ENCODE peak calls at places on chromosomes 3 and 15, in ten cellular contexts. L is HCT116, W is K562, T is uterus, P is endothelial cell of umbilical vein, O is body of pancreas, J is prostate gland, H is lower leg skin, A is A549, U is NB4. Z is an unnamed sample.

GRCh38 chr15:29140475-29141172 is 129.0 kb downstream of the NSMCE3 start:
- DNase-seq in H (no peak), U (no peak), T (no peak), J (no peak), O (no peak), L (no peak), A (no peak), W (no peak), P (no peak), Z (no peak)

GRCh38 chr3:37862712-37863551 is 1.3 kb downstream of the CTDSPL start:
- DNase-seq in P (peak), L (no peak), T (peak), W (no peak), O (no peak), A (no peak), H (no peak), J (no peak), U (peak), Z (no peak)

GRCh38 chr15:71201471-71201870 is 86.2 kb downstream of the THSD4 start:
- DNase-seq in J (no peak), W (no peak), P (no peak), H (no peak), L (no peak), T (no peak), O (no peak), U (no peak), A (no peak), Z (no peak)

GRCh38 chr3:157261000-157261399 is 101.1 kb upstream of the CCNL1 start:
- DNase-seq in H (no peak), O (no peak), J (no peak), L (no peak), A (no peak), W (no peak), U (peak), P (no peak), T (no peak), Z (no peak)

GRCh38 chr3:149042766-149043386 is 43.5 kb downstream of the HLTF start:
- DNase-seq in P (peak), U (no peak), A (no peak), J (no peak), H (no peak), O (no peak), T (no peak), W (no peak), L (no peak), Z (no peak)

GRCh38 chr3:50157821-50158556 is 2.9 kb downstream of the SEMA3F start:
- DNase-seq in O (no peak), A (no peak), W (peak), P (peak), T (no peak), L (no peak), H (peak), U (no peak), J (peak), Z (no peak)

GRCh38 chr15:53658827-53659226 is 100.6 kb downstream of the WDR72 start:
- DNase-seq in A (no peak), U (no peak), L (no peak), J (no peak), W (no peak), H (no peak), P (no peak), O (no peak), T (no peak), Z (no peak)

GRCh38 chr15:67850995-67851535 is 11.2 kb upstream of the RNU6-1 start:
- DNase-seq in A (no peak), J (no peak), U (peak), W (no peak), P (no peak), H (no peak), O (no peak), T (no peak), L (peak), Z (no peak)

GRCh38 chr15:69059170-69059943 is 44.9 kb downstream of the NOX5 start:
- DNase-seq in P (peak), U (peak), T (peak), L (peak), W (peak), A (peak), O (peak), J (peak), H (peak), Z (peak)

GRCh38 chr3:192772495-192772894 is 45.2 kb upstream of the FGF12 start:
- DNase-seq in U (peak), T (no peak), J (peak), W (no peak), L (peak), H (no peak), A (no peak), P (peak), O (no peak), Z (no peak)

GRCh38 chr15:65286069-65286703 is 497 bp downstream of the PARP16 start:
- DNase-seq in A (no peak), W (no peak), L (no peak), J (peak), T (no peak), P (peak), O (peak), U (peak), H (no peak), Z (peak)

GRCh38 chr15:39255760-39256159 is 325.1 kb upstream of the THBS1 start:
- DNase-seq in P (no peak), A (no peak), W (no peak), U (no peak), O (peak), T (no peak), J (no peak), L (no peak), H (no peak), Z (no peak)

GRCh38 chr3:131712662-131713061 is 209.9 kb upstream of the MRPL3 start:
- DNase-seq in H (no peak), P (no peak), U (no peak), L (no peak), T (no peak), O (no peak), A (no peak), J (no peak), W (no peak), Z (no peak)

GRCh38 chr3:114551770-114552526 is 258.1 kb downstream of the TIGIT start:
- DNase-seq in P (peak), L (peak), O (no peak), W (no peak), U (no peak), T (no peak), A (peak), J (no peak), H (no peak), Z (peak)

GRCh38 chr3:97009427-97010019 is 195.1 kb downstream of the EPHA6 start:
- DNase-seq in L (no peak), J (no peak), H (no peak), U (no peak), W (no peak), A (no peak), T (no peak), P (no peak), O (no peak), Z (no peak)

GRCh38 chr3:10469406-10470119 is 35.8 kb downstream of the ATP2B2 start:
- DNase-seq in O (no peak), H (no peak), J (no peak), P (no peak), A (no peak), U (no peak), L (no peak), W (no peak), T (no peak), Z (no peak)

GRCh38 chr15:60973637-60974415 is 255.3 kb downstream of the RORA start:
- DNase-seq in J (no peak), O (no peak), P (peak), L (no peak), A (no peak), H (no peak), W (no peak), T (no peak), U (no peak), Z (no peak)

GRCh38 chr15:95169701-95170459 is 938.5 kb downstream of the MCTP2 start:
- DNase-seq in H (peak), O (no peak), P (no peak), U (no peak), J (peak), A (no peak), T (peak), L (no peak), W (no peak), Z (no peak)

GRCh38 chr15:101652783-101653430 is 726 bp upstream of the TM2D3 start:
- DNase-seq in T (peak), P (no peak), H (no peak), L (no peak), J (peak), W (peak), A (no peak), O (peak), U (no peak), Z (no peak)

GRCh38 chr3:15313461-15313860 is 18.9 kb downstream of the SH3BP5 start:
- DNase-seq in U (no peak), H (no peak), W (no peak), O (no peak), L (no peak), P (no peak), T (no peak), A (no peak), J (no peak), Z (no peak)

GRCh38 chr3:133742351-133743091 is 3.7 kb upstream of the TF start:
- DNase-seq in T (no peak), U (no peak), P (no peak), J (peak), W (no peak), H (no peak), L (peak), O (no peak), A (peak), Z (no peak)

GRCh38 chr15:49953421-49953820 is 165.6 kb downstream of the ATP8B4 start:
- DNase-seq in W (no peak), J (no peak), P (no peak), T (no peak), U (no peak), A (no peak), L (no peak), H (no peak), O (no peak), Z (no peak)

GRCh38 chr3:168080499-168081170 is 15.1 kb downstream of the GOLIM4 start:
- DNase-seq in J (no peak), H (no peak), A (no peak), L (no peak), P (no peak), W (no peak), O (no peak), T (no peak), U (no peak), Z (no peak)

GRCh38 chr3:193773266-193774183 is 180.5 kb downstream of the OPA1 start:
- DNase-seq in U (no peak), L (no peak), A (no peak), T (no peak), W (no peak), H (no peak), J (peak), O (no peak), P (no peak), Z (no peak)

GRCh38 chr3:48655586-48655985 is 7.1 kb downstream of the CELSR3 start:
- DNase-seq in U (no peak), P (no peak), O (peak), L (no peak), H (no peak), W (no peak), A (no peak), T (no peak), J (no peak), Z (no peak)

GRCh38 chr3:178966299-178967183 is 105.1 kb downstream of the ZMAT3 start:
- DNase-seq in A (no peak), W (no peak), O (peak), J (no peak), T (no peak), H (no peak), U (peak), P (peak), L (peak), Z (peak)

GRCh38 chr3:127706785-127707351 is 34.1 kb downstream of the ABTB1 start:
- DNase-seq in W (peak), U (no peak), L (no peak), A (no peak), H (no peak), T (peak), O (no peak), J (no peak), P (no peak), Z (no peak)

GRCh38 chr15:51982770-51983103 is 11.2 kb upstream of the LEO1 start:
- DNase-seq in P (peak), L (no peak), J (no peak), O (no peak), T (no peak), A (no peak), U (no peak), W (no peak), H (no peak), Z (no peak)

GRCh38 chr15:25543156-25543555 is 104.3 kb upstream of the UBE3A start:
- DNase-seq in J (peak), O (peak), L (no peak), P (no peak), T (peak), H (peak), W (no peak), U (no peak), A (no peak), Z (no peak)

GRCh38 chr15:35743320-35743719 is 197.4 kb upstream of the DPH6 start:
- DNase-seq in T (no peak), J (no peak), A (no peak), P (no peak), H (no peak), L (no peak), U (no peak), W (no peak), O (no peak), Z (no peak)

GRCh38 chr3:72345980-72346379 is 502.3 kb downstream of the SHQ1 start:
- DNase-seq in O (no peak), P (no peak), W (no peak), L (no peak), U (no peak), J (no peak), A (no peak), T (no peak), H (no peak), Z (no peak)

GRCh38 chr15:31277335-31278055 is 49.1 kb upstream of the KLF13 start:
- DNase-seq in H (no peak), L (no peak), W (no peak), U (no peak), A (no peak), O (no peak), J (peak), P (no peak), T (no peak), Z (no peak)

GRCh38 chr15:80662756-80663553 is 32.2 kb upstream of the ABHD17C start:
- DNase-seq in O (no peak), A (no peak), U (no peak), L (no peak), W (no peak), T (no peak), J (no peak), H (no peak), P (no peak), Z (no peak)

GRCh38 chr15:55320963-55321362 is 1.9 kb downstream of the PIGB start:
- DNase-seq in A (no peak), H (no peak), P (no peak), T (no peak), W (no peak), O (no peak), L (no peak), U (no peak), J (no peak), Z (no peak)

GRCh38 chr15:55322452-55322851 is 3.4 kb downstream of the PIGB start:
- DNase-seq in U (peak), H (no peak), T (no peak), J (no peak), A (no peak), W (no peak), O (no peak), L (no peak), P (no peak), Z (no peak)

GRCh38 chr15:55319537-55320325 is 709 bp downstream of the PIGB start:
- DNase-seq in J (no peak), L (no peak), T (no peak), W (peak), A (no peak), P (no peak), H (no peak), U (peak), O (peak), Z (peak)

GRCh38 chr15:55318588-55319494 is at the start of the genes PIGB and PIGBOS1:
- DNase-seq in L (peak), O (peak), U (peak), W (peak), T (peak), J (peak), P (peak), A (peak), H (peak), Z (peak)
- TF ChIP-seq POLR2A in L (peak), O (peak), U (peak), W (peak), T (peak), J (peak), P (peak), A (peak), H (no peak), Z (peak)

GRCh38 chr3:30770387-30770786 is 124.1 kb downstream of the GADL1 start:
- DNase-seq in H (peak), T (peak), L (peak), P (peak), A (peak), W (no peak), U (no peak), O (peak), J (no peak), Z (no peak)

GRCh38 chr3:30766522-30766921 is 127.9 kb downstream of the GADL1 start:
- DNase-seq in L (no peak), H (no peak), P (no peak), O (no peak), T (no peak), J (no peak), W (no peak), A (no peak), U (no peak), Z (no peak)

GRCh38 chr3:30774062-30774461 is 120.4 kb downstream of the GADL1 start:
- DNase-seq in A (no peak), T (no peak), O (no peak), U (no peak), J (no peak), H (no peak), W (no peak), L (no peak), P (no peak), Z (no peak)

GRCh38 chr3:30768703-30769550 is 125.5 kb downstream of the GADL1 start:
- DNase-seq in L (peak), O (peak), A (peak), W (peak), U (peak), H (peak), P (peak), T (peak), J (peak), Z (peak)
- TF ChIP-seq POLR2A in L (no peak), O (no peak), A (no peak), W (no peak), U (no peak), H (no peak), P (no peak), T (no peak), J (no peak), Z (no peak)

DNA sequence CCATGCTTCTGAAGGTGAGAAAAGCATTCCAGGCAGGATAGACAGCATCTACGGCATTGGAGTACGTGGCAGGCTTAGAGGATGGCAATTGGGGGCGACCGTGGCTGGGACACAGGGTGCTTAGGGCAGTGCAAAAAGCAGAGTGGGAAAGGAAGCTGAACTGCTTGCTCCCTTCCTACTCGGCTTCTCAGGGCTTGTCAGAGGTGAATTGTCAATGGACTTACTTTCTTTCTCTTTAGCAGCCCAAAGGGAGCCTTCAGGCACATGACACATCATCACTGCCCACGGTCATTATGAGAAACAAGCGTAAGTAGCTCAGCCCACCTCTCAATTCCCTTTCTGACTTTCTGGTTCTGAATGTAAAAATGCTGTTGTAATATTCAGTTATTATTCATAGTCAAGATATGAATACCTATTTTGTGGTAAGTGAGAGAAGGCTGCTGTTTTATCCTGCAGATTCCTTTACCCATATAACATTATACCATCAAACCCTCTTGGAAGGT is 84.3 kb downstream of the KLHL25 start:
- DNase-seq in U (no peak), A (no peak), T (no peak), J (no peak), P (no peak), H (no peak), W (no peak), L (no peak), O (no peak), Z (no peak)
- TF ChIP-seq POLR2A in U (no peak), A (no peak), T (no peak), J (no peak), P (no peak), H (no peak), W (no peak), L (no peak), O (no peak), Z (no peak)

GRCh38 chr3:101120039-101120438 is 126.8 kb upstream of the ABI3BP start:
- DNase-seq in U (no peak), A (no peak), T (no peak), O (no peak), J (no peak), H (no peak), W (no peak), L (no peak), P (no peak), Z (no peak)
- TF ChIP-seq POLR2A in U (no peak), A (no peak), T (no peak), O (no peak), J (no peak), H (no peak), W (no peak), L (no peak), P (no peak), Z (no peak)

DNA sequence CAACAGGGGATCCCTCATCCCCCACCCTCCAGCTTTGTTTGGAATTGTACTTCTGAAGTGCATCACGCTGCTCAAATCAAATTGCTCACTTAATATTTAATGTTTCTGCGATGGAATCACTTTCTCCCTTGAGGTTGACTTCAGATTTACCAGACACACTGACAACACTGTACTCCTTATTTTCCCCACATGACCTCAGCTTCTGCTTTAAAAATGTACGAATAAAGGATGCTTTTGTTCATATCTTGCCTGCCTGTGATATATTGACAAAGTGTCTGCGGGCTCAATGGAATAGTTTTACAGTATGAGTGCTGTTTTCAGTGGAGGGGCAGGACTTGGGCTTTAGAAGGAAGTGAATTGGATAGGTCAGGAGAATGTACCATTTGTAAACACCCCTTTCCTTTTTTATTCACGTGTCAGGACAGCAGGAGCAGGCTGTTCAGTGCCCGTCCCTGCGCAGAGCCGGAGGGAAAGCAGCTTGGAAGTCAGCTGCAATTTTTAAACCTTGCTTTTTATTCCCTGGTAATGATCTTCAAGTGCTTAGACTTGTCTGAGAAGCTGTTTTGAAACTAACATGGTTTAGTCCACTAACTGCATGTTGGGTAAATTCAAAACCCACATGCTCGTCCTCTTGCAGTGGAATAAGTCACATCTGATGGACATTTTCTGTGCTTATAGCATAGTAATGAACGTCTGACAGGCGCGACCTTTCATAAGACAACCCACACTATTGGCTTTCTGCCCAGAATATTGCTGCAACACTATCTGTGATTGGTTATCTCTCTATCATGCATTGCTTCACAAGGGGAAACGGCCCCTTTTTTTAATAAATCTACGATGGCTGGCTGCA is 29.9 kb downstream of the MBNL1 start:
- DNase-seq in O (peak), J (peak), L (no peak), T (peak), A (peak), W (peak), U (peak), P (peak), H (peak), Z (peak)
- TF ChIP-seq POLR2A in O (peak), J (no peak), L (no peak), T (peak), A (no peak), W (no peak), U (no peak), P (no peak), H (no peak), Z (no peak)

DNA sequence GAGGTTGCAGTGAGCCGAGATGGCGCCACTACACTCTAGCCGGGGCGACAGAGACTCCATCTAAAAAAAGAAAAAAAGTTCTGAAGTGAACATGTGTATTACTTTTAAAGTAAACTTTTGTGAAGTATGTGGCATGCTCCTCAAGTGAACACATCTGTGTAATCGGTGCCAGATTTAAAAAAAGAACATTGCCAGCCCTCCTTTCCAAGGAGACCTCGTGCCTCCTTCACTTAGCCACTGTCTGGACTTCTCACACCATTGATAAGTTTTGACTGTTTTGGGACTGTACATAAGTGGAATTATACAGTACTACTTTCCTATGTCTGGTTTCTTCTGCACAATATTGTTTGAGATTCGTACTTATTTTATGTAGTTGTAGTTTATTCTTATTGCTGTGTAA is 140.4 kb downstream of the UBE2E2 start:
- DNase-seq in W (no peak), H (no peak), U (no peak), A (no peak), L (no peak), T (no peak), O (no peak), P (no peak), J (no peak), Z (no peak)
- TF ChIP-seq POLR2A in W (no peak), H (no peak), U (no peak), A (no peak), L (no peak), T (no peak), O (no peak), P (no peak), J (no peak), Z (no peak)

GRCh38 chr15:45521596-45522167 is 873 bp downstream of the SLC30A4 start:
- DNase-seq in H (no peak), O (no peak), U (peak), T (no peak), W (no peak), A (no peak), L (no peak), P (peak), J (peak), Z (no peak)
- TF ChIP-seq POLR2A in H (no peak), O (no peak), U (no peak), T (no peak), W (no peak), A (no peak), L (no peak), P (no peak), J (no peak), Z (no peak)

GRCh38 chr15:83108266-83109219 is 1.1 kb downstream of the TM6SF1 start:
- DNase-seq in A (no peak), P (peak), T (peak), J (no peak), U (peak), W (no peak), L (no peak), H (peak), O (no peak), Z (peak)
- TF ChIP-seq POLR2A in A (no peak), P (peak), T (no peak), J (no peak), U (no peak), W (no peak), L (no peak), H (no peak), O (peak), Z (peak)